ENCODE peak calls at places on chromosomes 11 and 22, in five cellular contexts. X, I, U, R and S are unnamed samples.

GRCh38 chr22:49964136-49964492 is 3.5 kb downstream of the PIM3 start:
- DNase-seq in U (no peak), R (no peak), I (no peak), X (no peak), S (no peak)

GRCh38 chr22:50292643-50293440 is 14.6 kb downstream of the PLXNB2 start:
- DNase-seq in U (no peak), X (no peak), R (no peak), I (no peak), S (no peak)

GRCh38 chr11:96242191-96242845 is 100.7 kb downstream of the MAML2 start:
- DNase-seq in R (no peak), X (no peak), U (no peak), I (no peak), S (no peak)

GRCh38 chr22:19121631-19122142 is 525 bp downstream of the DGCR2 start:
- DNase-seq in U (peak; percentile 53), X (peak; percentile 59), R (no peak), I (peak; percentile 7), S (peak; percentile 24)

GRCh38 chr11:109121173-109121938 is 300.6 kb upstream of the C11orf87 start:
- DNase-seq in R (no peak), I (no peak), U (no peak), X (no peak), S (no peak)

GRCh38 chr11:434496-434895 is 7.3 kb downstream of the ANO9 start:
- DNase-seq in X (no peak), I (no peak), U (no peak), R (no peak), S (no peak)

GRCh38 chr11:128776434-128777284 is 82.8 kb downstream of the FLI1 start:
- DNase-seq in R (no peak), I (peak; percentile 33), U (peak; percentile 81), X (peak; percentile 86), S (peak; percentile 43)

GRCh38 chr11:76831911-76832310 is 28.8 kb upstream of the ACER3 start:
- DNase-seq in X (no peak), I (no peak), U (no peak), R (no peak), S (no peak)

GRCh38 chr11:18844753-18845367 is 53.3 kb upstream of the PTPN5 start:
- DNase-seq in I (peak; percentile 33), U (peak; percentile 50), R (no peak), X (peak; percentile 84), S (no peak)

GRCh38 chr22:36776722-36777121 is 803 bp upstream of the IFT27 start:
- DNase-seq in X (no peak), I (no peak), U (no peak), R (no peak), S (no peak)

GRCh38 chr11:93089474-93090102 is 108.2 kb downstream of the SLC36A4 start:
- DNase-seq in I (peak; percentile 62), U (peak; percentile 68), X (peak; percentile 97), R (no peak), S (no peak)

GRCh38 chr11:97622795-97623194 is 1233.0 kb downstream of the JRKL start:
- DNase-seq in I (no peak), R (no peak), U (no peak), X (no peak), S (no peak)

GRCh38 chr11:63993983-63994382 is 7.7 kb downstream of the OTUB1 start:
- DNase-seq in X (no peak), R (no peak), U (no peak), I (no peak), S (no peak)

GRCh38 chr11:16262645-16262955 is 93.7 kb downstream of the SOX6 start:
- DNase-seq in U (no peak), X (no peak), R (no peak), I (no peak), S (no peak)

GRCh38 chr22:29947410-29948387 is 64.7 kb downstream of the MTMR3 start:
- DNase-seq in U (no peak), R (no peak), I (peak; percentile 47), X (no peak), S (no peak)

GRCh38 chr11:20966489-20966888 is 297.1 kb downstream of the NELL1 start:
- DNase-seq in R (peak; percentile 34), U (peak; percentile 70), I (no peak), X (peak; percentile 85), S (peak; percentile 14)

GRCh38 chr11:114928260-114928870 is 250.0 kb downstream of the NXPE2 start:
- DNase-seq in I (no peak), X (no peak), R (no peak), U (no peak), S (no peak)

GRCh38 chr11:70481625-70482528 is 83.5 kb downstream of the CTTN start:
- DNase-seq in X (no peak), R (no peak), I (peak; percentile 63), U (no peak), S (no peak)

GRCh38 chr11:61377461-61378160 is 14.8 kb upstream of the TMEM216 start:
- DNase-seq in I (peak; percentile 78), U (no peak), R (no peak), X (no peak), S (no peak)
- H2AK5ac ChIP-seq in I (peak overlapping the region; percentile 63), U (no peak overlapping the region), R (no peak overlapping the region), X (no peak overlapping the region), S (no peak overlapping the region)

DNA sequence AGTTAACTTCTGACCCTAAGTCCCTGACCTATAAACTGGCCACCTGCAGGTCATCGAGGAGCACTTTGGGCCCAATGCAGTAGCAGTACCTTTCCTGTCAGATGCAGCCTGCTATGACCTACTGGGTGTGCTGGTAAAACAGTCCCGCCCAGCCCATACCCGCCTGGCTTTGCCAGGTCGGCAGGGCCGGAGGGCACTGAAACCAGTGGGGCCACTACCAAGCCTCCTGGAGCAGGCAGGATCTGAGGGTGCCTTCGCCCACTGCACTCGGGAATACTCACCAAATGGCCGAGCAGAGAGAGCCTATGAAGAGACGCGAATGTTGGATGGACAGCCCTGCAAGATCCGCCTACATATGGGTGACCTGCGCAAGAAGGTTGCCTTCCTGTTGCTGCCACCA is 4.4 kb downstream of the C11orf42 start:
- DNase-seq in U (no peak), R (no peak), X (no peak), I (no peak), S (no peak)
- H2AK5ac ChIP-seq in U (no peak overlapping the region), R (no peak overlapping the region), X (no peak overlapping the region), I (no peak overlapping the region), S (no peak overlapping the region)

DNA sequence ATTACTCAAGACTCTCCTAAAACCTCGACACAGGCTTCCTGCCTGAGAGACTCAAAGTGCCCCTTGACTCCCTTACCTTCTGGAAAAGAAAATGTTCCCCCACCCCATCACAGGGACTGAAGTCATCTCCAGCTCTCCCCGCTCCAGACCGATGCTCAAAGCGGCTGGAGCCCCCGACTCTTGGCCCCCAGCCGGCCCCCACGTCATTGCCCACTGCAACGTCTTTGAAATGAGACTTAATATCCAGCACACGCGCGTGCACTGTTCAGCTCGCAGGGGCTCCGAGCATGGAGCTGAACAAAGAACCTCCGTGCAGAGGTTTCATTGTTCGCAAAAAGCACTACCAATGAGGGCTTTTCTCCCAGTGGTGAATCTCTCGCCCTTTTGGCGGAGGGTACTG is 313.4 kb upstream of the SORL1-AS1 start:
- DNase-seq in I (no peak), R (no peak), X (no peak), U (no peak), S (no peak)
- H2AK5ac ChIP-seq in I (no peak overlapping the region), R (no peak overlapping the region), X (no peak overlapping the region), U (no peak overlapping the region), S (no peak overlapping the region)

DNA sequence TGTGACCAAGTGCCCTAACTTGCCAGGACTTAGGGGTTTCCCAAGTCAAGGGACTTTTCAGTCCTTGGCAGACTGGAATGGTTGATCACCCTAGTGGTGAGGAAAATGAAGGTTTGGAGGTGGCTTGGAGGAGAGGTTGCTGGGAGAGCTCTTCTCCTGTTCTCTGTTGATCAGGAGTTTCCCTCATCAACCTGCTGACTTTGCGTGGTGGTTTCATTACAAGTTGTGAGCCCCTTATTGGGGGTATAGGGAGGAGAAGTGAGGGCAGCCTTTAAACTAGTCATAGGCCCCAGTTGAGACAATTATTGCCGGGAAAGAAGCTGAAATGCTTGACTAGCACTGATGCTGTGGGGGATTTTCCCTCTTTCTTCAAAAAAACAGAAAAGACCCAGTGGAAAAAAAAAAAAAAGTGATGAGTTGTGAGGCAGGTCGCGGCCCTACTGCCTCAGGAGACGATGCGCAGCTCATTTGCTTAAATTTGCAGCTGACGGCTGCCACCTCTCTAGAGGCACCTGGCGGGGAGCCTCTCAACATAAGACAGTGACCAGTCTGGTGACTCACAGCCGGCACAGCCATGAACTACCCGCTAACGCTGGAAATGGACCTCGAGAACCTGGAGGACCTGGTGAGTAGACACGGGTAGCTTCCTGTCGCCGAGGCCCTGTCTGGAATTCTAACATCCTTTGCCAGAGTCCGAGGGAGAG is at the start of gene CXCR5:
- DNase-seq in I (peak; percentile 35), R (no peak), X (peak; percentile 80), U (no peak), S (no peak)
- H2AK5ac ChIP-seq in I (no peak within 1 kb of the TSS), R (no peak within 1 kb of the TSS), X (peak within 1 kb of the TSS; percentile 91), U (no peak within 1 kb of the TSS), S (no peak within 1 kb of the TSS)

GRCh38 chr11:11984563-11984962 is 23.9 kb downstream of the DKK3 start:
- DNase-seq in U (peak; percentile 15), I (no peak), R (no peak), X (no peak), S (no peak)
- H2AK5ac ChIP-seq in U (no peak overlapping the region), I (peak overlapping the region; percentile 23), R (no peak overlapping the region), X (no peak overlapping the region), S (no peak overlapping the region)

GRCh38 chr11:9741260-9741659 is 77.4 kb downstream of the SWAP70 start:
- DNase-seq in U (no peak), R (no peak), I (no peak), X (no peak), S (no peak)
- H2AK5ac ChIP-seq in U (no peak overlapping the region), R (no peak overlapping the region), I (no peak overlapping the region), X (no peak overlapping the region), S (no peak overlapping the region)

DNA sequence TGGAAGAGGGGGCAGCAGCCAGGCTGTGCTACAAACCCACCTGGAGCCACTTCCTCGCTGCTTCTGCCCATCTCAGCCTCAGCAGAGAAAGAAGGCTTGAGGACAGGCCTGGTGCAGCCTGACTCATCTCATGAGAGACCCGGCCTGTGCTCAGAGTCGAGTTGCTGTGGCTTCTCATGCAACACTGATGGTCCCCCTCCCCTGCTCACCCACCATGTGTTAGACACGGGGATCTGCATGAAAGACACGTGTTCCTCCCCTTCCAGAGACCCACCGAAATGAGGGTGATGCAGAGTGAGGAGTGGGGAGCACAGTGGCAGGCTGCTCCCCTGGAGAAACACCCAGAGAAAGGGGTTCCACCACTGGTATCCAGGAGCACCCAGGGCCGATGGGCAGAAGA is 15.0 kb downstream of the RTN4R start:
- DNase-seq in I (no peak), R (no peak), U (no peak), X (no peak), S (no peak)
- H2AK5ac ChIP-seq in I (no peak overlapping the region), R (no peak overlapping the region), U (no peak overlapping the region), X (no peak overlapping the region), S (no peak overlapping the region)

DNA sequence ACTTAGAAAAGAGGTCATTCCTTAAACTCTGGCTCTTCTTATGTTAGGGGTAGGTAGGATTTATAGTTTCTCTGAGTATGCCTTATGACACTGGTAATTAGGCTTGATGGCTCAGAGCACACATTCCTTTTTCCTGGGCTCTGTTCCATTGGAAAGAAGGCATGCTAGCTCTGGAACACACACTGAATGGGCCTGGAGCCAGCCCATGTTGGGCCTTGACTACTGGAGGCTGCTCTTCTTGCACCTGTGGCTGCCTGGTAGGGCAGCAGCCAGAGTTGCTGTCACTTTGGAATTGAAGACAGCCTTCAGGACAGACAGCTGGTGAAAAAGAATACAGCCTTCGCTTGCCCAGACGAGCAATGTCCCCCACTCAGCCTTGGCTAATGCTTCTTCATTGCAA is 18.2 kb downstream of the MCAM start:
- DNase-seq in I (no peak), U (no peak), R (no peak), X (no peak), S (no peak)
- H2AK5ac ChIP-seq in I (no peak overlapping the region), U (no peak overlapping the region), R (no peak overlapping the region), X (no peak overlapping the region), S (no peak overlapping the region)

GRCh38 chr11:61332823-61333637 is at the start of the genes DDB1 and TKFC:
- DNase-seq in X (peak; percentile 98), R (peak; percentile 84), I (peak; percentile 87), U (peak; percentile 99), S (peak; percentile 93)
- H2AK5ac ChIP-seq in X (peak within 1 kb of the TSS; percentile 83), R (peak within 1 kb of the TSS; percentile 95), I (peak within 1 kb of the TSS; percentile 98), U (no peak within 1 kb of the TSS), S (peak within 1 kb of the TSS; percentile 96)